ENCODE peak calls at places on chromosomes 6 and 20, in four cellular contexts. V is pancreas, J is psoas muscle, K is right atrium auricular region. Q is an unnamed sample. For H3K4me1, the result is how much of the 10 kb centered on the place peaks cover.

GRCh38 chr20:17024513-17025105 is 202.2 kb upstream of the PCSK2 start:
- DNase-seq in V (no peak), J (no peak), K (no peak), Q (no peak)

GRCh38 chr20:7285918-7286556 is 518.6 kb downstream of the BMP2 start:
- DNase-seq in V (peak), J (peak), K (peak), Q (peak)

GRCh38 chr20:3927486-3928291 is 38.5 kb downstream of the PANK2 start:
- DNase-seq in V (no peak), J (no peak), K (peak), Q (no peak)

GRCh38 chr6:56851541-56852248 is 103.2 kb upstream of the BEND6 start:
- DNase-seq in V (no peak), J (no peak), K (no peak), Q (no peak)

GRCh38 chr6:139597781-139598368 is 223.4 kb upstream of the CITED2 start:
- DNase-seq in V (peak), J (peak), K (peak), Q (peak)

GRCh38 chr6:159074120-159074684 is 29.4 kb upstream of the TAGAP start:
- DNase-seq in V (no peak), J (no peak), K (no peak), Q (no peak)

GRCh38 chr6:75109025-75109424 is 96.8 kb downstream of the COL12A1 start:
- DNase-seq in V (no peak), J (no peak), K (no peak), Q (no peak)

GRCh38 chr6:148818939-148819575 is 72.2 kb downstream of the UST start:
- DNase-seq in V (no peak), J (no peak), K (no peak), Q (no peak)

GRCh38 chr6:158069800-158070195 is 88.1 kb downstream of the SYNJ2 start:
- DNase-seq in V (no peak), J (no peak), K (no peak), Q (no peak)

GRCh38 chr20:60491261-60491660 is 533.0 kb downstream of the CDH26 start:
- DNase-seq in V (no peak), J (no peak), K (no peak), Q (no peak)

GRCh38 chr6:125102901-125103300 is 50.7 kb upstream of the TPD52L1 start:
- DNase-seq in V (no peak), J (no peak), K (no peak), Q (no peak)

GRCh38 chr6:98416027-98416426 is 418.3 kb upstream of the POU3F2 start:
- DNase-seq in V (no peak), J (no peak), K (no peak), Q (no peak)

GRCh38 chr20:37627060-37627766 is 66.6 kb upstream of the CTNNBL1 start:
- DNase-seq in V (no peak), J (peak), K (no peak), Q (no peak)

GRCh38 chr6:106512958-106513480 is 116.3 kb downstream of the RTN4IP1 start:
- DNase-seq in V (no peak), J (no peak), K (no peak), Q (no peak)

GRCh38 chr20:62142252-62143117 is 709 bp downstream of the PSMA7 start:
- DNase-seq in V (peak), J (no peak), K (no peak), Q (peak)

GRCh38 chr6:53926505-53926904 is 131.7 kb downstream of the LRRC1 start:
- DNase-seq in V (no peak), J (no peak), K (no peak), Q (no peak)

GRCh38 chr6:54115966-54116365 is 4.7 kb downstream of the MLIP start:
- DNase-seq in V (no peak), J (no peak), K (no peak), Q (no peak)

GRCh38 chr20:21099653-21100589 is 6.2 kb downstream of the LINC00237 start:
- DNase-seq in V (peak), J (peak), K (no peak), Q (peak)

GRCh38 chr6:75619230-75619899 is 17.7 kb downstream of the SENP6 start:
- DNase-seq in V (no peak), J (no peak), K (no peak), Q (no peak)

GRCh38 chr6:106163966-106164877 is 78.1 kb downstream of the PRDM1 start:
- DNase-seq in V (no peak), J (peak), K (peak), Q (peak)

GRCh38 chr6:157614026-157614484 is 209.0 kb upstream of the SNX9 start:
- DNase-seq in V (no peak), J (no peak), K (no peak), Q (peak)

GRCh38 chr20:12252793-12253192 is 335.1 kb downstream of the BTBD3 start:
- DNase-seq in V (no peak), J (no peak), K (no peak), Q (no peak)

GRCh38 chr6:22708469-22708868 is 139.1 kb downstream of the HDGFL1 start:
- DNase-seq in V (no peak), J (no peak), K (no peak), Q (no peak)

GRCh38 chr6:14117158-14118090 is at the start of gene CD83:
- DNase-seq in V (peak), J (peak), K (no peak), Q (peak)

GRCh38 chr6:75830959-75831885 is 82.2 kb downstream of the MYO6 start:
- DNase-seq in V (no peak), J (no peak), K (no peak), Q (no peak)

GRCh38 chr6:6826961-6827360 is 238.4 kb downstream of the LY86 start:
- DNase-seq in V (no peak), J (no peak), K (no peak), Q (no peak)

GRCh38 chr20:14673164-14673563 is 335.8 kb upstream of the FLRT3 start:
- DNase-seq in V (no peak), J (no peak), K (no peak), Q (no peak)
- H3K4me1 ChIP-seq in V (under half), J (under half), K (under half), Q (under half)

GRCh38 chr20:48820649-48820973 is 7.2 kb downstream of the PREX1 start:
- DNase-seq in V (no peak), J (no peak), K (no peak), Q (no peak)

GRCh38 chr20:48822879-48823385 is 4.9 kb downstream of the PREX1 start:
- DNase-seq in V (no peak), J (no peak), K (no peak), Q (peak)

GRCh38 chr20:48822178-48822577 is 5.6 kb downstream of the PREX1 start:
- DNase-seq in V (no peak), J (no peak), K (no peak), Q (no peak)

GRCh38 chr20:48819813-48820648 is 7.8 kb downstream of the PREX1 start:
- DNase-seq in V (no peak), J (no peak), K (no peak), Q (no peak)

GRCh38 chr20:48821261-48821910 is 6.4 kb downstream of the PREX1 start:
- DNase-seq in V (no peak), J (no peak), K (no peak), Q (no peak)
- H3K4me3 ChIP-seq in V (no peak), J (no peak), K (no peak), Q (no peak)

GRCh38 chr6:167142433-167142761 is 15.4 kb downstream of the GPR31 start:
- DNase-seq in V (no peak), J (no peak), K (no peak), Q (no peak)

GRCh38 chr6:167139761-167140160 is 16.9 kb downstream of the CCR6 start:
- DNase-seq in V (no peak), J (no peak), K (no peak), Q (no peak)

GRCh38 chr6:167141667-167142432 is 15.9 kb downstream of the GPR31 start:
- DNase-seq in V (peak), J (no peak), K (no peak), Q (peak)

GRCh38 chr6:167143041-167143440 is 14.7 kb downstream of the GPR31 start:
- DNase-seq in V (no peak), J (no peak), K (no peak), Q (no peak)

DNA sequence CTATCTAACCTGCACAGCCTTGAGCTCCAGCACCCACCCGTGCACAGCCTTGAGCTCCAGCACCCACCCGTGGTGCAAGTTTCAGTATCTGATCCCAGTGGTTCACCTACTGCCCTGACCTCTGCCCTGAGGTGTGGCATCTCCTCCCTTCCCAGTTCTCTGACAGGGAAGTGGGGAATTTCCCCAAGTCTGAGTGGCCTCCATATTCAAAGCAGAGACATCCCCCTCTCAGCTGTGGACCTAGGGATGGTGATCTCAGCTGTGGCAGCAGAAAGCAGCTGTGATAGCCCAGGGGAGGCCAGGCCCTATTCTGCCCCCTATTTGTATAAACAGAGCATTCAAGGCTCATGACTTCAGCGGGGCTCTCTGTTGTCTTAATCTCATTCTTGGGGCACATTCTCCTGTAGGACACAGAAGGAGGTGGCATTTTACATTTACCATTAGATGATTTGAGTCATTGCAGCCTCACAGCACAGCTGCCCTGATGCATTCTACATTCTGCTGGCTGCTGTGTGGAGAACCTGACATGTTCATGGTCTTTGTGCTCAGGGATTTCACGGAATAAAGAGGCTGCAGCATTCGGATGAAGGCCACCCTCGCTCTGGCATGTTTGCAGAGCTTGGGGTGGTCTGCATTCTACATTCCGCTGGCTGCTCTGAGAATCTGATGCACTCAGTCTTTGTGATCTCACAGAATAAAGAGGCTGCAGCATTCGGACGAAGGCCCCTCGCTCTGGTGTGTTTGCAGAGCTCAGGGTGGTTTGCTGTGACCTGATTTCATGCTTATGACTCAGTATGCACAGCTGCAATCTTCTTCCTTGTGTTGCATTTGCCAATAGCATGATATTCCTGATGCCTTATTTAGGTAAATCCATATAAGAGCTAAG is 16.9 kb downstream of the GPR31 start:
- DNase-seq in V (no peak), J (no peak), K (no peak), Q (peak)
- TF ChIP-seq CTCF in V (no peak), J (no peak), K (no peak), Q (no peak)

DNA sequence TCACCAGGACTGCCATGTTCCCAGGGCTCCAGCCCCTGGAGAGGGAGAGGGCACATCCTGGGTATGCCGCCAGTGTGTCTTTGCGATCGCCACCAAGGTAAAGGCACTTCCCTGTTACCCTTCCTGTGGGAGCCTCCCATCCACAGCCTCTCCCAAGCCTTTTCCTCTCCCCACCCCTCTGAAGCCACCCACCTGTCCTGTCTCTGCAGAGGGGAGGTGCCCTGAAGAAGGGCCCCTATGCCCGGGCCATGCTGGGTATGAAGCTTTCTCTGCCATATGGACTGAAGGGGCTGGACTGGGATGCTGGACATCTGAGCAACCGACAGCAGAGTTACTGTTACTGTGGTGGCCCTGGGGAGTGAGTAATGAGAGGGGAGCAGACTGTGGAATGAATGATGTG is 2.4 kb downstream of the PHF1 start:
- DNase-seq in V (no peak), J (no peak), K (no peak), Q (no peak)
- H3K4me1 ChIP-seq in V (under half), J (under half), K (under half), Q (under half)

GRCh38 chr6:127481081-127481480 is 21.9 kb upstream of the KIAA0408 start:
- DNase-seq in V (no peak), J (no peak), K (no peak), Q (no peak)

GRCh38 chr6:127484207-127484858 is 25.1 kb upstream of the KIAA0408 start:
- DNase-seq in V (no peak), J (no peak), K (no peak), Q (no peak)

GRCh38 chr6:127482318-127482717 is 23.1 kb upstream of the KIAA0408 start:
- DNase-seq in V (no peak), J (no peak), K (no peak), Q (no peak)

GRCh38 chr6:127481628-127482027 is 22.4 kb upstream of the KIAA0408 start:
- DNase-seq in V (no peak), J (no peak), K (no peak), Q (no peak)

GRCh38 chr6:127483399-127484055 is 24.3 kb upstream of the KIAA0408 start:
- DNase-seq in V (no peak), J (no peak), K (no peak), Q (no peak)
- H3K4me3 ChIP-seq in V (no peak), J (peak), K (no peak), Q (no peak)

DNA sequence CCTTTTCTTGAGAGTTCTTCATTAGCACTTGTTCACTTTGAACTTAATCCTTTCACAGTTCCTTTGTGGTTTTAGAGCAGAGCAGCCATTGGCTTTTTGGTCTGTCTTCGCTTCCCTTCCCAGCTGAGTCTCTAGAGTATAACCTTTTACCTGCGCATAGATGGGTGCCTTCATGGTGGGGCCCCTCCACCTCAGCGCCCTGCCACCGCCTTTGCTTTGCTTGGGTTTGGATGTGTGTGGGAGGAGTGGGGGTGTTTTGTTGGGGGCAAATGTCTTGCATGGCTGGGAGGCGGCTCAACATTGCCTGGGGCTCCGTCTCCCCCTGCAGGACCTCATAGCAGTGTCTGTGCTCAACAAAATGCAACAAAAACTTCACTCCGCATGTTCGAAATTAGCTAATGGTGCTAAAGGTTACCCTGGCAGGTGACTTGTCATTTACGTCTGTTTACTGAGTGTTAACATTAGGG is 11.9 kb downstream of the PYGB start:
- DNase-seq in V (no peak), J (no peak), K (peak), Q (peak)
- TF ChIP-seq CTCF in V (no peak), J (no peak), K (no peak), Q (no peak)

Q was measured in transverse colon.